ENCODE peak calls at places on chromosomes 12 and 14, in five cellular contexts. R, E, N, K and C are unnamed samples.
A peak's percentile ranks its signal among the peaks of the same experiment; 100 is the strongest.

GRCh38 chr14:72677664-72678063 is 216.2 kb downstream of the DPF3 start:
- DNase-seq in R (peak; percentile 47), E (peak; percentile 41), N (no peak), K (peak; percentile 69), C (peak; percentile 52)

GRCh38 chr12:30806989-30807694 is 52.4 kb upstream of the CAPRIN2 start:
- DNase-seq in R (peak; percentile 83), E (peak; percentile 76), N (peak; percentile 30), K (peak; percentile 80), C (peak; percentile 86)

GRCh38 chr14:34212574-34212973 is 249.5 kb downstream of the SPTSSA start:
- DNase-seq in R (peak; percentile 69), E (no peak), N (no peak), K (no peak), C (peak; percentile 74)

GRCh38 chr12:131487379-131488129 is 223.3 kb upstream of the SFSWAP start:
- DNase-seq in R (peak; percentile 47), E (no peak), N (no peak), K (peak; percentile 56), C (no peak)

GRCh38 chr12:12979731-12980259 is 20.3 kb downstream of the HEBP1 start:
- DNase-seq in R (peak; percentile 99), E (peak; percentile 98), N (peak; percentile 70), K (peak; percentile 64), C (peak; percentile 96)

GRCh38 chr12:124174406-124174805 is 120.5 kb upstream of the RFLNA start:
- DNase-seq in R (peak; percentile 92), E (no peak), N (no peak), K (no peak), C (peak; percentile 55)

GRCh38 chr12:59580050-59580449 is 15.8 kb upstream of the SLC16A7 start:
- DNase-seq in R (peak; percentile 20), E (no peak), N (no peak), K (no peak), C (no peak)

GRCh38 chr14:23407516-23408306 is at the start of gene MYH6:
- DNase-seq in R (no peak), E (no peak), N (no peak), K (no peak), C (no peak)

GRCh38 chr14:73026243-73026844 is 562 bp downstream of the ZFYVE1 start:
- DNase-seq in R (peak; percentile 12), E (no peak), N (no peak), K (no peak), C (no peak)

GRCh38 chr14:23052671-23053070 is 4.6 kb downstream of the CDH24 start:
- DNase-seq in R (no peak), E (no peak), N (no peak), K (no peak), C (no peak)

GRCh38 chr14:73634333-73634833 is 10.4 kb upstream of the DNAL1 start:
- DNase-seq in R (peak; percentile 28), E (no peak), N (peak; percentile 56), K (peak; percentile 40), C (no peak)

GRCh38 chr12:89947437-89948265 is 239.0 kb upstream of the ATP2B1 start:
- DNase-seq in R (peak; percentile 90), E (peak; percentile 95), N (no peak), K (peak; percentile 95), C (peak; percentile 96)

GRCh38 chr14:50318031-50318626 is 6.0 kb downstream of the DMAC2L start:
- DNase-seq in R (peak; percentile 82), E (peak; percentile 66), N (no peak), K (peak; percentile 66), C (peak; percentile 78)

GRCh38 chr12:10397311-10397710 is 7.5 kb upstream of the KLRK1 start:
- DNase-seq in R (no peak), E (no peak), N (no peak), K (peak; percentile 19), C (no peak)

GRCh38 chr12:10398168-10398567 is 8.3 kb upstream of the KLRK1 start:
- DNase-seq in R (no peak), E (no peak), N (no peak), K (no peak), C (no peak)

GRCh38 chr12:10392394-10392930 is 2.6 kb upstream of the KLRK1 start:
- DNase-seq in R (peak; percentile 90), E (peak; percentile 67), N (peak; percentile 79), K (peak; percentile 85), C (peak; percentile 91)

GRCh38 chr12:10393291-10393690 is 3.5 kb upstream of the KLRK1 start:
- DNase-seq in R (no peak), E (no peak), N (no peak), K (no peak), C (no peak)

GRCh38 chr12:10395390-10395998 is 5.7 kb upstream of the KLRK1 start:
- DNase-seq in R (peak; percentile 52), E (peak; percentile 71), N (peak; percentile 78), K (peak; percentile 92), C (peak; percentile 74)
- H3K4me3 ChIP-seq in R (no peak overlapping the region), E (no peak overlapping the region), N (peak overlapping the region; percentile 9), K (peak overlapping the region; percentile 60), C (no peak overlapping the region)

DNA sequence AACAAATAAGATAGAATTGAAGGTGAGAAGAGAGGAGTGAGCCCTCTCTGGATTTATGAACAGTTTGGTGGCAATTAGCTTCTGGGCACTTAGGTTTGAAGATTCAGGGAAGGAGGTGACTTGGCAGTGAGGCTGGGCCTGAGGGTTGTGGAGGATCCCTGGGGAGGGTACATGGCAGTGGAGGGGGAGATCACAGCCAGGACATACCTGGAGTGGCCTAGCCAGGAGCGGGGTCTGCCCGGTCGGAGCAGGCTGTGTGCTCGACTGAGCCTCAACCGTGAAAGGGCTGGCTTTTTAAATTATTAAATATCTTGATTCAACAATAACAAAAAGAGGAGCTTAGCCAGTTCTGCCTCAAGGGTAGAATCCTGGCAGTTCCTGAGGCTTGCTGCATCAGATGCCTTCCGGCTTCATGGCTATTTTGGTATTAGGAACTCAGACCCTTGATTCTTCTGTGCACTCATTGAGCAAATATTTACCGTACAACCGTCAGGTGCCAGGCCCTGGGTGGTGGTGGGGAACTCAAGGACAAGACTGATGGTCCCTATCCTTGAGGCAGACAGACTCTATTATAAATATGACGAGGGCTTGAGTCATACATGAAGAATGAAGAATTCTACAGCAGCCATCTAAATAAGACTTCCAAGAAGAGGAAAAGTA is 73.4 kb downstream of the SPTB start:
- DNase-seq in R (peak; percentile 89), E (peak; percentile 92), N (peak; percentile 85), K (peak; percentile 99), C (peak; percentile 98)
- H3K27ac ChIP-seq in R (peak overlapping the region; percentile 70), E (peak overlapping the region; percentile 62), N (peak overlapping the region; percentile 84), K (peak overlapping the region; percentile 93), C (no peak overlapping the region)

DNA sequence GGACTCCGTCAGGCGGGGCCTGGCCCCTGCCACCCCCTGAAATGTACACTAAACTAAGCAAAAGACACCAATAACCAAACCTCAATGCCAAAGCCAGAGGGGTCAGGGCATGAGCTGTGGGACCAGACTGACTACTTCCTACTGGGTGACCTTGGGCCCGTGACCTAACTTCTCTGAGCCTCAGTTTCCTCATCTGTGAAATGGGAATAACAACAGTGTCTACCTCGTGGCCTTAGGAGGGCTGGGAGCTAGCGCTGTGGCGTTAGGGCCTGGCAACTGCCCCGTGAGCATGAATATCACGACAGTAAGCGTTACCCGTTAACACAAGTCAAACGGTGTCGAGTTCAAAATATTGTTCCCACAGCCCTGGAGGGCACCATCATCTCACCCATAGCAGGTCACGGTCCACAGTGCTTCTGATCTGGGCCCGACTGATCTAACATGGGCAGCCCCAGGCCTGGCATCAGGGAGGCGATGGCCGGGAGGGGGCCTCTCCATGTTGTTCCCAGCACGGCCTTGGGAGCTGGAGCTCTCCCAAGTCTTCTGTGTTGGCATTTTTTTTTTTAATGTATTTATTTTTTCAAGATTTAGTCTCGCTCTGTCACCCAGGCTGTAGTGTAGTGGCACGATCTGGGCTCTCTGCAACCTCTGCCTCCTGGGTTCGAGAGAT is 52.2 kb downstream of the TESC start:
- DNase-seq in R (no peak), E (no peak), N (no peak), K (no peak), C (no peak)
- H3K4me2 ChIP-seq in R (no peak overlapping the region), E (no peak overlapping the region), N (no peak overlapping the region), K (no peak overlapping the region), C (no peak overlapping the region)

DNA sequence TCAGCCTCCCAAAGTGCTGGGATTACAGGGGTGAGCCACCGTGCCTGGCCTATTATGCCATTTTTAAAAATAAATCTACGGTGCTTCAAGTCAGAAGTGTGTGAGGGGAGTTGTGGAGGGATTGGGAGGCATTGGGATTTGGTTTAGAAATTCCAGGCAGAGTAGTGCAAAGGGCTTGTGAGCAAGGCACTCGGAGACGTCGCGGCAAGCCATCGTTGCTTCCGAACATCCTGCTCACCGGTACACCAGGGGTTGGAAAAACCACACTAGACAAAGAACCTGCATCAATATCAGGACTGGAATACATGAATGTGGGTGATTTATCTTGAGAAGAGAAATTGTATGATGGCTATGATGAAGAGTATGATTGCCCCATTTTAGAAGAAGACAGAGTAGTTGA is 227.0 kb downstream of the ALG10 start:
- DNase-seq in R (no peak), E (no peak), N (no peak), K (no peak), C (no peak)
- H3K4me3 ChIP-seq in R (no peak overlapping the region), E (no peak overlapping the region), N (no peak overlapping the region), K (no peak overlapping the region), C (no peak overlapping the region)

GRCh38 chr14:75175677-75176141 is 703 bp downstream of the TMED10 start:
- DNase-seq in R (no peak), E (peak; percentile 35), N (no peak), K (peak; percentile 36), C (no peak)
- H3K27ac ChIP-seq in R (peak overlapping the region; percentile 94), E (peak overlapping the region; percentile 94), N (peak overlapping the region; percentile 94), K (peak overlapping the region; percentile 71), C (peak overlapping the region; percentile 100)

DNA sequence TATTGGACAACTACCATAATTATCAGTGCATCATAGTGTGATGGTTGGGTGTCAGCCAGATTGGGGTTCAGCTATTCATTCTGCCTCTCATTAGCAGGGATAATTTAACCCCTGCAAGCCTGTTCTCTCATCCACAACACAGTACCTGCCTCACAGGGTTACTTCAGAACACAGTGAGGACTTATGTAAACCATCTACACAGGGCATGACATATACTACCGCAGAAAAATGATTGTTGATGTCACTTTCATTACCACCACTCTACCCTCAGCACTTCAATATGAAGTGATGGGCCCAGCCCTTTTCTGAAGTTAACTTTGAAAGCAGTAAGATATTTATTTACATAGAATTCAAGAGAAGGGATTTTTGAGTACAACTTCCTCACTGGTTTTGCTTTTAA is 14.5 kb downstream of the PRKCH start:
- DNase-seq in R (no peak), E (no peak), N (no peak), K (no peak), C (no peak)
- H3K4me2 ChIP-seq in R (no peak overlapping the region), E (no peak overlapping the region), N (no peak overlapping the region), K (no peak overlapping the region), C (no peak overlapping the region)

GRCh38 chr14:58663494-58664111 is 25.8 kb downstream of the DACT1 start:
- DNase-seq in R (peak; percentile 71), E (peak; percentile 90), N (no peak), K (no peak), C (peak; percentile 97)

GRCh38 chr14:58666737-58667136 is 29.0 kb downstream of the DACT1 start:
- DNase-seq in R (no peak), E (no peak), N (no peak), K (no peak), C (no peak)

GRCh38 chr14:58668848-58669480 is 31.2 kb downstream of the DACT1 start:
- DNase-seq in R (no peak), E (no peak), N (no peak), K (no peak), C (no peak)

GRCh38 chr14:58667900-58668299 is 30.1 kb downstream of the DACT1 start:
- DNase-seq in R (no peak), E (no peak), N (no peak), K (no peak), C (no peak)

GRCh38 chr14:58665773-58666500 is 28.2 kb downstream of the DACT1 start:
- DNase-seq in R (peak; percentile 14), E (no peak), N (no peak), K (no peak), C (no peak)
- H3K4me3 ChIP-seq in R (no peak overlapping the region), E (no peak overlapping the region), N (no peak overlapping the region), K (no peak overlapping the region), C (no peak overlapping the region)